ENCODE peak calls at places on chromosomes 1 and 21, in seven cellular contexts. One of them, this sample, is unnamed.

GRCh38 chr1:20511518-20512428 is 3.8 kb upstream of the MUL1 start:
- DNase-seq in fibroblast of lung: no peak
- DNase-seq in NCI-H510A treated with DMSO at 0.1 percent for 48 hours: no peak
- DNase-seq in stimulated activated CD8-positive, alpha-beta memory T cell treated with anti-CD3 and anti-CD28 coated beads, Interleukin-12 subunit alpha, Interleukin-12 subunit beta, amount 100 ng/mL, for 4 hours: no peak
- DNase-seq in stimulated activated CD4-positive, alpha-beta T cell treated with anti-CD3 and anti-CD28 coated beads, TNF-alpha, amount 100 ng/mL, for 48 hours: no peak
- DNase-seq in left cardiac atrium: no peak
- DNase-seq in activated naive CD4-positive, alpha-beta T cell treated with Interleukin-2 at 50 U/mL for 16 hours: no peak
- DNase-seq in this sample: no peak

GRCh38 chr1:62364726-62365125 is 45.5 kb upstream of the KANK4 start:
- DNase-seq in fibroblast of lung: peak
- DNase-seq in activated naive CD4-positive, alpha-beta T cell treated with Interleukin-2 at 50 U/mL for 16 hours: no peak
- DNase-seq in NCI-H510A treated with DMSO at 0.1 percent for 48 hours: no peak
- DNase-seq in stimulated activated CD4-positive, alpha-beta T cell treated with anti-CD3 and anti-CD28 coated beads, TNF-alpha, amount 100 ng/mL, for 48 hours: no peak
- DNase-seq in left cardiac atrium: no peak
- DNase-seq in stimulated activated CD8-positive, alpha-beta memory T cell treated with anti-CD3 and anti-CD28 coated beads, Interleukin-12 subunit alpha, Interleukin-12 subunit beta, amount 100 ng/mL, for 4 hours: no peak
- DNase-seq in this sample: no peak

GRCh38 chr1:25695991-25696330 is 79.4 kb downstream of the MAN1C1 start:
- DNase-seq in stimulated activated CD4-positive, alpha-beta T cell treated with anti-CD3 and anti-CD28 coated beads, TNF-alpha, amount 100 ng/mL, for 48 hours: no peak
- DNase-seq in activated naive CD4-positive, alpha-beta T cell treated with Interleukin-2 at 50 U/mL for 16 hours: no peak
- DNase-seq in NCI-H510A treated with DMSO at 0.1 percent for 48 hours: no peak
- DNase-seq in stimulated activated CD8-positive, alpha-beta memory T cell treated with anti-CD3 and anti-CD28 coated beads, Interleukin-12 subunit alpha, Interleukin-12 subunit beta, amount 100 ng/mL, for 4 hours: no peak
- DNase-seq in left cardiac atrium: no peak
- DNase-seq in fibroblast of lung: peak
- DNase-seq in this sample: no peak

GRCh38 chr1:37325010-37325409 is 149.4 kb upstream of the ZC3H12A start:
- DNase-seq in NCI-H510A treated with DMSO at 0.1 percent for 48 hours: no peak
- DNase-seq in stimulated activated CD8-positive, alpha-beta memory T cell treated with anti-CD3 and anti-CD28 coated beads, Interleukin-12 subunit alpha, Interleukin-12 subunit beta, amount 100 ng/mL, for 4 hours: no peak
- DNase-seq in left cardiac atrium: no peak
- DNase-seq in fibroblast of lung: no peak
- DNase-seq in activated naive CD4-positive, alpha-beta T cell treated with Interleukin-2 at 50 U/mL for 16 hours: no peak
- DNase-seq in stimulated activated CD4-positive, alpha-beta T cell treated with anti-CD3 and anti-CD28 coated beads, TNF-alpha, amount 100 ng/mL, for 48 hours: no peak
- DNase-seq in this sample: peak

GRCh38 chr21:45018131-45019075 is 56.0 kb upstream of the ADARB1 start:
- DNase-seq in stimulated activated CD4-positive, alpha-beta T cell treated with anti-CD3 and anti-CD28 coated beads, TNF-alpha, amount 100 ng/mL, for 48 hours: no peak
- DNase-seq in left cardiac atrium: peak
- DNase-seq in NCI-H510A treated with DMSO at 0.1 percent for 48 hours: no peak
- DNase-seq in stimulated activated CD8-positive, alpha-beta memory T cell treated with anti-CD3 and anti-CD28 coated beads, Interleukin-12 subunit alpha, Interleukin-12 subunit beta, amount 100 ng/mL, for 4 hours: no peak
- DNase-seq in fibroblast of lung: no peak
- DNase-seq in activated naive CD4-positive, alpha-beta T cell treated with Interleukin-2 at 50 U/mL for 16 hours: no peak
- DNase-seq in this sample: no peak

GRCh38 chr1:2797741-2798016 is 3.8 kb downstream of the TTC34 start:
- DNase-seq in activated naive CD4-positive, alpha-beta T cell treated with Interleukin-2 at 50 U/mL for 16 hours: no peak
- DNase-seq in left cardiac atrium: no peak
- DNase-seq in stimulated activated CD4-positive, alpha-beta T cell treated with anti-CD3 and anti-CD28 coated beads, TNF-alpha, amount 100 ng/mL, for 48 hours: no peak
- DNase-seq in fibroblast of lung: no peak
- DNase-seq in stimulated activated CD8-positive, alpha-beta memory T cell treated with anti-CD3 and anti-CD28 coated beads, Interleukin-12 subunit alpha, Interleukin-12 subunit beta, amount 100 ng/mL, for 4 hours: no peak
- DNase-seq in NCI-H510A treated with DMSO at 0.1 percent for 48 hours: no peak
- DNase-seq in this sample: no peak

GRCh38 chr1:175797576-175797975 is 54.2 kb upstream of the TNR start:
- DNase-seq in fibroblast of lung: no peak
- DNase-seq in NCI-H510A treated with DMSO at 0.1 percent for 48 hours: no peak
- DNase-seq in stimulated activated CD4-positive, alpha-beta T cell treated with anti-CD3 and anti-CD28 coated beads, TNF-alpha, amount 100 ng/mL, for 48 hours: no peak
- DNase-seq in stimulated activated CD8-positive, alpha-beta memory T cell treated with anti-CD3 and anti-CD28 coated beads, Interleukin-12 subunit alpha, Interleukin-12 subunit beta, amount 100 ng/mL, for 4 hours: no peak
- DNase-seq in activated naive CD4-positive, alpha-beta T cell treated with Interleukin-2 at 50 U/mL for 16 hours: no peak
- DNase-seq in left cardiac atrium: no peak
- DNase-seq in this sample: no peak

GRCh38 chr1:199273837-199274379 is 635.1 kb downstream of the PTPRC start:
- DNase-seq in fibroblast of lung: peak
- DNase-seq in stimulated activated CD4-positive, alpha-beta T cell treated with anti-CD3 and anti-CD28 coated beads, TNF-alpha, amount 100 ng/mL, for 48 hours: no peak
- DNase-seq in left cardiac atrium: no peak
- DNase-seq in stimulated activated CD8-positive, alpha-beta memory T cell treated with anti-CD3 and anti-CD28 coated beads, Interleukin-12 subunit alpha, Interleukin-12 subunit beta, amount 100 ng/mL, for 4 hours: no peak
- DNase-seq in activated naive CD4-positive, alpha-beta T cell treated with Interleukin-2 at 50 U/mL for 16 hours: no peak
- DNase-seq in NCI-H510A treated with DMSO at 0.1 percent for 48 hours: peak
- DNase-seq in this sample: no peak

GRCh38 chr1:160664573-160665051 is 17.8 kb upstream of the SLAMF1 start:
- DNase-seq in activated naive CD4-positive, alpha-beta T cell treated with Interleukin-2 at 50 U/mL for 16 hours: peak
- DNase-seq in NCI-H510A treated with DMSO at 0.1 percent for 48 hours: no peak
- DNase-seq in stimulated activated CD8-positive, alpha-beta memory T cell treated with anti-CD3 and anti-CD28 coated beads, Interleukin-12 subunit alpha, Interleukin-12 subunit beta, amount 100 ng/mL, for 4 hours: no peak
- DNase-seq in stimulated activated CD4-positive, alpha-beta T cell treated with anti-CD3 and anti-CD28 coated beads, TNF-alpha, amount 100 ng/mL, for 48 hours: no peak
- DNase-seq in left cardiac atrium: no peak
- DNase-seq in fibroblast of lung: no peak
- DNase-seq in this sample: no peak

GRCh38 chr21:39737376-39738000 is 7.5 kb upstream of the IGSF5 start:
- DNase-seq in left cardiac atrium: no peak
- DNase-seq in NCI-H510A treated with DMSO at 0.1 percent for 48 hours: no peak
- DNase-seq in fibroblast of lung: no peak
- DNase-seq in stimulated activated CD8-positive, alpha-beta memory T cell treated with anti-CD3 and anti-CD28 coated beads, Interleukin-12 subunit alpha, Interleukin-12 subunit beta, amount 100 ng/mL, for 4 hours: no peak
- DNase-seq in stimulated activated CD4-positive, alpha-beta T cell treated with anti-CD3 and anti-CD28 coated beads, TNF-alpha, amount 100 ng/mL, for 48 hours: no peak
- DNase-seq in activated naive CD4-positive, alpha-beta T cell treated with Interleukin-2 at 50 U/mL for 16 hours: no peak
- DNase-seq in this sample: no peak

GRCh38 chr1:234154320-234155251 is 218.7 kb upstream of the COA6 start:
- DNase-seq in NCI-H510A treated with DMSO at 0.1 percent for 48 hours: peak
- DNase-seq in activated naive CD4-positive, alpha-beta T cell treated with Interleukin-2 at 50 U/mL for 16 hours: no peak
- DNase-seq in stimulated activated CD4-positive, alpha-beta T cell treated with anti-CD3 and anti-CD28 coated beads, TNF-alpha, amount 100 ng/mL, for 48 hours: no peak
- DNase-seq in stimulated activated CD8-positive, alpha-beta memory T cell treated with anti-CD3 and anti-CD28 coated beads, Interleukin-12 subunit alpha, Interleukin-12 subunit beta, amount 100 ng/mL, for 4 hours: no peak
- DNase-seq in fibroblast of lung: peak
- DNase-seq in left cardiac atrium: no peak
- DNase-seq in this sample: peak

GRCh38 chr21:33687634-33688033 is 45.3 kb downstream of the ITSN1 start:
- DNase-seq in NCI-H510A treated with DMSO at 0.1 percent for 48 hours: peak
- DNase-seq in stimulated activated CD8-positive, alpha-beta memory T cell treated with anti-CD3 and anti-CD28 coated beads, Interleukin-12 subunit alpha, Interleukin-12 subunit beta, amount 100 ng/mL, for 4 hours: no peak
- DNase-seq in left cardiac atrium: no peak
- DNase-seq in fibroblast of lung: no peak
- DNase-seq in stimulated activated CD4-positive, alpha-beta T cell treated with anti-CD3 and anti-CD28 coated beads, TNF-alpha, amount 100 ng/mL, for 48 hours: no peak
- DNase-seq in activated naive CD4-positive, alpha-beta T cell treated with Interleukin-2 at 50 U/mL for 16 hours: no peak
- DNase-seq in this sample: no peak

GRCh38 chr21:37095821-37096220 is 22.8 kb downstream of the TTC3 start:
- DNase-seq in stimulated activated CD8-positive, alpha-beta memory T cell treated with anti-CD3 and anti-CD28 coated beads, Interleukin-12 subunit alpha, Interleukin-12 subunit beta, amount 100 ng/mL, for 4 hours: no peak
- DNase-seq in left cardiac atrium: no peak
- DNase-seq in NCI-H510A treated with DMSO at 0.1 percent for 48 hours: no peak
- DNase-seq in fibroblast of lung: no peak
- DNase-seq in activated naive CD4-positive, alpha-beta T cell treated with Interleukin-2 at 50 U/mL for 16 hours: no peak
- DNase-seq in stimulated activated CD4-positive, alpha-beta T cell treated with anti-CD3 and anti-CD28 coated beads, TNF-alpha, amount 100 ng/mL, for 48 hours: no peak
- DNase-seq in this sample: no peak

GRCh38 chr1:53736290-53736689 is 2.7 kb downstream of the GLIS1 start:
- DNase-seq in left cardiac atrium: no peak
- DNase-seq in NCI-H510A treated with DMSO at 0.1 percent for 48 hours: no peak
- DNase-seq in stimulated activated CD4-positive, alpha-beta T cell treated with anti-CD3 and anti-CD28 coated beads, TNF-alpha, amount 100 ng/mL, for 48 hours: no peak
- DNase-seq in stimulated activated CD8-positive, alpha-beta memory T cell treated with anti-CD3 and anti-CD28 coated beads, Interleukin-12 subunit alpha, Interleukin-12 subunit beta, amount 100 ng/mL, for 4 hours: no peak
- DNase-seq in activated naive CD4-positive, alpha-beta T cell treated with Interleukin-2 at 50 U/mL for 16 hours: no peak
- DNase-seq in fibroblast of lung: peak
- DNase-seq in this sample: no peak

GRCh38 chr21:33909756-33910155 is 5.8 kb downstream of the ATP5PO start:
- DNase-seq in stimulated activated CD4-positive, alpha-beta T cell treated with anti-CD3 and anti-CD28 coated beads, TNF-alpha, amount 100 ng/mL, for 48 hours: no peak
- DNase-seq in left cardiac atrium: no peak
- DNase-seq in activated naive CD4-positive, alpha-beta T cell treated with Interleukin-2 at 50 U/mL for 16 hours: no peak
- DNase-seq in stimulated activated CD8-positive, alpha-beta memory T cell treated with anti-CD3 and anti-CD28 coated beads, Interleukin-12 subunit alpha, Interleukin-12 subunit beta, amount 100 ng/mL, for 4 hours: no peak
- DNase-seq in NCI-H510A treated with DMSO at 0.1 percent for 48 hours: no peak
- DNase-seq in fibroblast of lung: no peak
- DNase-seq in this sample: no peak

GRCh38 chr1:4176841-4177240 is 276.8 kb upstream of the C1orf174 start:
- DNase-seq in NCI-H510A treated with DMSO at 0.1 percent for 48 hours: peak
- DNase-seq in stimulated activated CD4-positive, alpha-beta T cell treated with anti-CD3 and anti-CD28 coated beads, TNF-alpha, amount 100 ng/mL, for 48 hours: no peak
- DNase-seq in fibroblast of lung: no peak
- DNase-seq in left cardiac atrium: no peak
- DNase-seq in stimulated activated CD8-positive, alpha-beta memory T cell treated with anti-CD3 and anti-CD28 coated beads, Interleukin-12 subunit alpha, Interleukin-12 subunit beta, amount 100 ng/mL, for 4 hours: no peak
- DNase-seq in activated naive CD4-positive, alpha-beta T cell treated with Interleukin-2 at 50 U/mL for 16 hours: no peak
- DNase-seq in this sample: no peak

GRCh38 chr1:9787702-9788101 is 36.1 kb downstream of the CLSTN1 start:
- DNase-seq in fibroblast of lung: no peak
- DNase-seq in stimulated activated CD8-positive, alpha-beta memory T cell treated with anti-CD3 and anti-CD28 coated beads, Interleukin-12 subunit alpha, Interleukin-12 subunit beta, amount 100 ng/mL, for 4 hours: no peak
- DNase-seq in NCI-H510A treated with DMSO at 0.1 percent for 48 hours: no peak
- DNase-seq in left cardiac atrium: no peak
- DNase-seq in activated naive CD4-positive, alpha-beta T cell treated with Interleukin-2 at 50 U/mL for 16 hours: peak
- DNase-seq in stimulated activated CD4-positive, alpha-beta T cell treated with anti-CD3 and anti-CD28 coated beads, TNF-alpha, amount 100 ng/mL, for 48 hours: no peak
- DNase-seq in this sample: no peak

This sample was measured in NCI-H1092 treated with DMSO at 0.1 percent for 48 hours.